ENCODE peak calls at places on chromosomes 4 and X, in four cellular contexts. Y, T, O and D are unnamed samples.

GRCh38 chr4:176838611-176839411 is 46.1 kb upstream of the VEGFC start:
- DNase-seq in Y (peak; percentile 49), T (no peak), O (no peak), D (peak; percentile 97)

GRCh38 chr4:88027611-88028608 is 20.5 kb downstream of the PKD2 start:
- DNase-seq in Y (peak; percentile 91), T (no peak), O (no peak), D (peak; percentile 91)

GRCh38 chrX:23981711-23982110 is 45.3 kb downstream of the KLHL15 start:
- DNase-seq in Y (no peak), T (no peak), O (no peak), D (no peak)

GRCh38 chrX:9071031-9071650 is 37.2 kb upstream of the FAM9B start:
- DNase-seq in Y (no peak), T (no peak), O (no peak), D (peak; percentile 13)

GRCh38 chrX:129596077-129596476 is 56.0 kb downstream of the OCRL start:
- DNase-seq in Y (no peak), T (no peak), O (no peak), D (no peak)

GRCh38 chrX:131445955-131446354 is 97.9 kb upstream of the OR13H1 start:
- DNase-seq in Y (no peak), T (no peak), O (no peak), D (no peak)

GRCh38 chr4:78601013-78601412 is 49.4 kb downstream of the ANXA3 start:
- DNase-seq in Y (no peak), T (no peak), O (no peak), D (peak; percentile 79)

GRCh38 chrX:138034136-138034535 is 468.2 kb downstream of the ZIC3 start:
- DNase-seq in Y (peak; percentile 3), T (no peak), O (no peak), D (no peak)

GRCh38 chrX:50903387-50904027 is 7.0 kb upstream of the BMP15 start:
- DNase-seq in Y (no peak), T (no peak), O (peak; percentile 2), D (peak; percentile 38)

GRCh38 chr4:67721770-67722597 is 21.0 kb upstream of the UBA6 start:
- DNase-seq in Y (no peak), T (no peak), O (no peak), D (peak; percentile 42)

GRCh38 chr4:152486414-152487389 is 49.2 kb downstream of the FBXW7 start:
- DNase-seq in Y (no peak), T (no peak), O (no peak), D (no peak)

GRCh38 chr4:175999944-176000343 is 65.7 kb upstream of the WDR17 start:
- DNase-seq in Y (no peak), T (no peak), O (no peak), D (no peak)

GRCh38 chr4:94766856-94767255 is 9.1 kb downstream of the BMPR1B start:
- DNase-seq in Y (no peak), T (no peak), O (no peak), D (peak; percentile 82)

GRCh38 chrX:123424546-123424945 is 240.5 kb downstream of the GRIA3 start:
- DNase-seq in Y (peak; percentile 53), T (no peak), O (no peak), D (peak; percentile 85)